ENCODE peak calls at places on chromosomes 11 and 22, in ten cellular contexts. R is GM23338, Y is stomach, G is OCI-LY7, Q is astrocyte, T is body of pancreas, M is left ventricle myocardium inferior, X is GM06990, A is spleen, L is keratinocyte. O is an unnamed sample.

GRCh38 chr11:125401235-125401634 is 94.8 kb downstream of the FEZ1 start:
- DNase-seq in A (peak; percentile 59), T (no peak), Q (no peak), R (peak; percentile 35), G (no peak), X (no peak), M (no peak), Y (no peak), L (no peak), O (no peak)

GRCh38 chr11:8209208-8209807 is 40.5 kb upstream of the RIC3 start:
- DNase-seq in R (peak; percentile 74), L (no peak), Y (peak; percentile 33), G (no peak), T (no peak), X (peak; percentile 35), Q (no peak), M (peak; percentile 33), A (peak; percentile 88), O (peak; percentile 54)

GRCh38 chr22:35802885-35803284 is 85.2 kb downstream of the APOL5 start:
- DNase-seq in Y (no peak), L (no peak), R (no peak), G (no peak), T (no peak), Q (no peak), A (no peak), M (no peak), X (no peak), O (no peak)

GRCh38 chr11:27187075-27187847 is 146.6 kb downstream of the BBOX1 start:
- DNase-seq in A (no peak), L (no peak), X (no peak), Q (no peak), G (no peak), R (no peak), Y (no peak), T (no peak), M (no peak), O (no peak)

GRCh38 chr11:110347660-110348059 is 51.2 kb upstream of the RDX start:
- DNase-seq in R (no peak), L (no peak), A (no peak), M (no peak), Q (no peak), Y (no peak), X (no peak), G (no peak), T (no peak), O (no peak)

GRCh38 chr11:128603003-128603715 is 15.8 kb upstream of the ETS1 start:
- DNase-seq in Y (no peak), X (no peak), A (no peak), M (no peak), G (no peak), T (no peak), Q (no peak), L (no peak), R (no peak), O (no peak)

GRCh38 chr11:1062075-1062820 is 12.4 kb upstream of the MUC2 start:
- DNase-seq in R (no peak), X (no peak), Q (no peak), M (no peak), G (no peak), A (no peak), T (no peak), Y (no peak), L (no peak), O (peak; percentile 23)

GRCh38 chr11:86955111-86955673 is at the start of gene FZD4:
- DNase-seq in G (peak; percentile 28), A (peak; percentile 91), T (peak; percentile 92), M (peak; percentile 94), X (peak; percentile 81), L (no peak), Y (peak; percentile 93), R (peak; percentile 95), Q (peak; percentile 74), O (peak; percentile 98)

GRCh38 chr11:29629281-29629680 is 387.5 kb downstream of the KCNA4 start:
- DNase-seq in X (no peak), M (no peak), Q (peak; percentile 74), T (no peak), L (no peak), A (no peak), Y (no peak), R (no peak), G (no peak), O (peak; percentile 34)

GRCh38 chr11:67261942-67262681 is 4.2 kb upstream of the GRK2 start:
- DNase-seq in Y (no peak), R (peak; percentile 60), X (no peak), Q (no peak), M (no peak), G (no peak), L (no peak), A (no peak), T (peak; percentile 15), O (peak; percentile 91)

GRCh38 chr11:67264260-67264659 is 2.0 kb upstream of the GRK2 start:
- DNase-seq in L (no peak), T (no peak), G (no peak), M (no peak), R (no peak), A (no peak), X (no peak), Y (no peak), Q (no peak), O (peak; percentile 29)

GRCh38 chr11:67260406-67260805 is 5.9 kb upstream of the GRK2 start:
- DNase-seq in A (no peak), L (no peak), Y (no peak), Q (no peak), G (no peak), R (no peak), M (no peak), X (no peak), T (no peak), O (peak; percentile 68)

GRCh38 chr11:67262731-67263675 is 3.3 kb upstream of the GRK2 start:
- DNase-seq in X (peak; percentile 66), G (peak; percentile 87), T (peak; percentile 86), M (peak; percentile 83), A (peak; percentile 93), Y (peak; percentile 86), L (no peak), R (peak; percentile 91), Q (peak; percentile 67), O (peak; percentile 99)

DNA sequence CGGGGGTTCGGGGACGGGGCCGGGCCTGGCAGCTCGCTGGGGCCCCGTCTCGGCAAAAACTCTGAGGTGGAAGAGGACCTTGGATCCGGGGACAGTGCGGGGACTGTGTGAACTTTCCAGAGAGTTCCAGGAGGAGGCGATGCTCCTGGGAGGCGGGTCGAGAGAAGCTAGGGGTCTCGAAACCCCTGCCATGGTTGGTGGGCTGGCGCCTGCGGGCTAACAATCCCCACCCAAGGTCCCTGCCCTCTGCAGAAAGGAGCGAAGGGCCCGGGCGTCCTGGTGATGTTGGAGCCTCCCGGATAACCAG is 4.7 kb upstream of the GRK2 start:
- DNase-seq in G (no peak), T (no peak), A (no peak), X (no peak), Q (no peak), R (no peak), L (no peak), Y (no peak), M (no peak), O (no peak)
- H3K4me3 ChIP-seq in G (peak overlapping the region; percentile 39), T (no peak overlapping the region), A (peak overlapping the region; percentile 31), X (no peak overlapping the region), Q (no peak overlapping the region), R (peak overlapping the region; percentile 64), L (peak overlapping the region; percentile 34), Y (peak overlapping the region; percentile 37), M (peak overlapping the region; percentile 62), O (peak overlapping the region; percentile 70)

GRCh38 chr11:99893803-99894202 is 793.3 kb upstream of the ARHGAP42 start:
- DNase-seq in M (no peak), A (no peak), R (no peak), X (no peak), G (no peak), Y (no peak), L (no peak), Q (no peak), T (no peak), O (no peak)
- H3K4me3 ChIP-seq in M (no peak overlapping the region), A (no peak overlapping the region), R (no peak overlapping the region), X (no peak overlapping the region), G (no peak overlapping the region), Y (no peak overlapping the region), L (no peak overlapping the region), Q (no peak overlapping the region), T (no peak overlapping the region), O (no peak overlapping the region)

GRCh38 chr11:2393111-2393868 is 7.3 kb upstream of the TSSC4 start:
- DNase-seq in R (no peak), A (no peak), X (peak; percentile 51), L (no peak), G (peak; percentile 82), T (no peak), Q (no peak), M (no peak), Y (no peak), O (no peak)

GRCh38 chr11:2390871-2391662 is 9.5 kb upstream of the TSSC4 start:
- DNase-seq in Q (peak; percentile 70), G (peak; percentile 77), Y (no peak), R (no peak), A (no peak), L (no peak), X (no peak), M (no peak), T (no peak), O (peak; percentile 100)

GRCh38 chr11:2390091-2390870 is 10.3 kb upstream of the TSSC4 start:
- DNase-seq in M (no peak), T (no peak), G (no peak), Q (no peak), A (no peak), Y (no peak), R (no peak), X (no peak), L (no peak), O (no peak)

GRCh38 chr11:2392241-2392959 is 8.2 kb upstream of the TSSC4 start:
- DNase-seq in Q (no peak), T (no peak), M (no peak), A (no peak), Y (no peak), G (no peak), R (no peak), X (no peak), L (no peak), O (no peak)

GRCh38 chr11:2391663-2391975 is 8.9 kb upstream of the TSSC4 start:
- DNase-seq in A (no peak), L (no peak), R (no peak), X (no peak), G (no peak), M (no peak), Y (no peak), T (no peak), Q (no peak), O (no peak)
- H3K4me3 ChIP-seq in A (no peak overlapping the region), L (no peak overlapping the region), R (no peak overlapping the region), X (no peak overlapping the region), G (no peak overlapping the region), M (no peak overlapping the region), Y (no peak overlapping the region), T (no peak overlapping the region), Q (no peak overlapping the region), O (no peak overlapping the region)

DNA sequence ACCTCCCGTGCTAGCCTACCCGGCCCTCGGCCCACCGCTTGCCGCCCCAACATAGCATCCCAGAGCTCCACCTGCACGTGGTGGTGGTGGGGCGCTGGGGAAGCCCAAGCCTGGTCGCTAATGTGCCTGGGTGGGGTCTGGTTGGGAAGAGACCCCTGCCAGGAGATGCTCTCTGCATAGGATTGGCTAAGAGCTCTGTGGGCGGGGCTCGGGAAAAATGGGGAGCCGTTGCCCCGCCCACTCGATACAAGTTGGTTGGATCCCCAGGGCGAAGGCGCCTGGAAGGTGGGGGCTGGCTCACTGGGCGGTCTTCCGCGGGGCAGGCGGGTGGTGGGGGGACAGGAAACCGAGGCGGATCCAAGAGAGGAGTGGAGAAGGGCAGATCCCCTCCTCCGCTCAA is 7.6 kb downstream of the LRRC10B start:
- DNase-seq in Y (no peak), L (no peak), X (no peak), Q (no peak), M (no peak), G (no peak), T (no peak), A (no peak), R (peak; percentile 92), O (no peak)
- H3K4me3 ChIP-seq in Y (no peak overlapping the region), L (no peak overlapping the region), X (no peak overlapping the region), Q (no peak overlapping the region), M (no peak overlapping the region), G (no peak overlapping the region), T (no peak overlapping the region), A (no peak overlapping the region), R (peak overlapping the region; percentile 54), O (peak overlapping the region; percentile 38)

O was measured in osteoblast.